ENCODE peak calls at places on chromosomes 5 and 9, in ten cellular contexts. O is activated T-cell treated with anti-CD3 and anti-CD28 coated beads, Interleukin-2, amount 50 U/mL, for 72 hours; P is stimulated activated CD8-positive, alpha-beta memory T cell treated with anti-CD3 and anti-CD28 coated beads, Interleukin-7, amount 100 ng/mL, for 4 hours; Y is activated T-helper 2 cell treated with anti-CD3 and anti-CD28 coated beads, Interferon-gamma antibody, Interleukin-2, Interleukin-4, amounts not matched to agents 10 μg/mL and 5 μg/mL and 100 μg/mL, durations not matched to agents 14 hours and 24 hours and 36 hours; M is EL; I is fibroblast of mammary gland; J is upper lobe of right lung; W is RWPE1; G is ACHN; F is T1000. Z is an unnamed sample.

GRCh38 chr5:38645508-38645907 is 89.1 kb upstream of the LIFR start:
- DNase-seq in O (no peak), P (no peak), Y (no peak), M (no peak), I (peak; percentile 19), J (no peak), W (no peak), G (no peak), F (no peak), Z (no peak)

GRCh38 chr5:167944121-167944858 is 347.2 kb upstream of the WWC1 start:
- DNase-seq in O (no peak), P (no peak), Y (no peak), M (peak; percentile 41), I (no peak), J (no peak), W (no peak), G (no peak), F (no peak), Z (no peak)

GRCh38 chr5:34699155-34700077 is 43.3 kb downstream of the RAI14 start:
- DNase-seq in O (no peak), P (no peak), Y (no peak), M (no peak), I (no peak), J (no peak), W (no peak), G (no peak), F (no peak), Z (no peak)

GRCh38 chr5:51621156-51621555 is 237.9 kb downstream of the ISL1 start:
- DNase-seq in O (no peak), P (no peak), Y (no peak), M (no peak), I (no peak), J (no peak), W (no peak), G (no peak), F (no peak), Z (peak; percentile 41)

GRCh38 chr5:77631166-77631582 is 7.3 kb downstream of the OTP start:
- DNase-seq in O (peak; percentile 6), P (no peak), Y (no peak), M (no peak), I (no peak), J (no peak), W (no peak), G (no peak), F (no peak), Z (no peak)

GRCh38 chr5:1521671-1522600 is 1.8 kb downstream of the LPCAT1 start:
- DNase-seq in O (no peak), P (no peak), Y (no peak), M (peak; percentile 88), I (peak; percentile 84), J (peak; percentile 73), W (peak; percentile 54), G (peak; percentile 39), F (peak; percentile 30), Z (peak; percentile 80)

GRCh38 chr9:109989296-109989695 is 209.3 kb downstream of the PALM2AKAP2 start:
- DNase-seq in O (no peak), P (no peak), Y (no peak), M (peak; percentile 59), I (no peak), J (no peak), W (no peak), G (no peak), F (no peak), Z (no peak)

GRCh38 chr5:128537306-128537998 is 593 bp downstream of the FBN2 start:
- DNase-seq in O (no peak), P (no peak), Y (no peak), M (peak; percentile 55), I (peak; percentile 66), J (peak; percentile 68), W (peak; percentile 49), G (no peak), F (peak; percentile 28), Z (peak; percentile 27)

GRCh38 chr5:82754759-82755158 is 322.4 kb downstream of the TMEM167A start:
- DNase-seq in O (no peak), P (no peak), Y (no peak), M (no peak), I (no peak), J (no peak), W (no peak), G (no peak), F (no peak), Z (no peak)

GRCh38 chr9:114137831-114138230 is 17.5 kb upstream of the COL27A1 start:
- DNase-seq in O (no peak), P (no peak), Y (no peak), M (no peak), I (no peak), J (no peak), W (no peak), G (no peak), F (no peak), Z (no peak)

GRCh38 chr9:134592018-134592818 is 49.4 kb upstream of the COL5A1 start:
- DNase-seq in O (no peak), P (no peak), Y (no peak), M (peak; percentile 96), I (peak; percentile 94), J (peak; percentile 64), W (peak; percentile 55), G (no peak), F (peak; percentile 28), Z (no peak)

GRCh38 chr5:143168171-143168681 is 235.3 kb downstream of the NR3C1 start:
- DNase-seq in O (no peak), P (no peak), Y (no peak), M (no peak), I (peak; percentile 36), J (no peak), W (no peak), G (no peak), F (no peak), Z (no peak)

GRCh38 chr9:69016366-69017096 is 2.6 kb upstream of the PRKACG start:
- DNase-seq in O (no peak), P (no peak), Y (no peak), M (no peak), I (no peak), J (no peak), W (no peak), G (no peak), F (no peak), Z (no peak)

GRCh38 chr9:113677057-113677456 is 199.1 kb upstream of the ZNF618 start:
- DNase-seq in O (no peak), P (no peak), Y (no peak), M (no peak), I (peak; percentile 49), J (no peak), W (no peak), G (no peak), F (no peak), Z (no peak)

GRCh38 chr5:175531361-175531760 is 53.0 kb downstream of the SFXN1 start:
- DNase-seq in O (no peak), P (no peak), Y (no peak), M (no peak), I (no peak), J (no peak), W (no peak), G (no peak), F (no peak), Z (no peak)

GRCh38 chr5:157352756-157353340 is 86.9 kb downstream of the CYFIP2 start:
- DNase-seq in O (peak; percentile 61), P (no peak), Y (no peak), M (no peak), I (no peak), J (no peak), W (no peak), G (no peak), F (no peak), Z (no peak)

GRCh38 chr5:179325296-179326031 is 19.8 kb downstream of the ADAMTS2 start:
- DNase-seq in O (no peak), P (no peak), Y (no peak), M (no peak), I (no peak), J (no peak), W (no peak), G (no peak), F (no peak), Z (no peak)

GRCh38 chr9:109010676-109011655 is 2.3 kb downstream of the CTNNAL1 start:
- DNase-seq in O (peak; percentile 81), P (peak; percentile 72), Y (peak; percentile 59), M (peak; percentile 82), I (peak; percentile 92), J (no peak), W (peak; percentile 66), G (peak; percentile 56), F (no peak), Z (peak; percentile 53)

Z was measured in PC-3.